ENCODE peak calls at places on chromosomes 12 and 14, in five cellular contexts. R is neural crest cell, N is NCI-H2227 treated with DMSO at 0.1 percent for 48 hours, X is A549, M is nephron progenitor cell. Q is an unnamed sample.

GRCh38 chr14:47833006-47833405 is 157.6 kb upstream of the MDGA2 start:
- DNase-seq in R (no peak), N (no peak), X (no peak), M (no peak), Q (no peak)

GRCh38 chr14:100076133-100076532 is 10.9 kb downstream of the EVL start:
- DNase-seq in R (no peak), N (no peak), X (peak), M (no peak), Q (peak)

GRCh38 chr14:73723411-73723798 is 9.2 kb upstream of the PNMA1 start:
- DNase-seq in R (no peak), N (no peak), X (no peak), M (no peak), Q (no peak)

GRCh38 chr14:83826838-83827237 is 1703.1 kb upstream of the FLRT2 start:
- DNase-seq in R (no peak), N (peak), X (no peak), M (no peak), Q (no peak)

GRCh38 chr14:61479746-61480502 is 158.5 kb downstream of the PRKCH start:
- DNase-seq in R (no peak), N (no peak), X (no peak), M (no peak), Q (no peak)

GRCh38 chr12:109554761-109555160 is 18.5 kb downstream of the MMAB start:
- DNase-seq in R (no peak), N (no peak), X (no peak), M (no peak), Q (no peak)

GRCh38 chr14:49687942-49688700 is at the start of gene POLE2:
- DNase-seq in R (peak), N (peak), X (peak), M (peak), Q (peak)

GRCh38 chr12:80192087-80192486 is 92.8 kb downstream of the OTOGL start:
- DNase-seq in R (no peak), N (no peak), X (no peak), M (peak), Q (no peak)

GRCh38 chr12:10362828-10363664 is 26.8 kb downstream of the KLRK1 start:
- DNase-seq in R (no peak), N (no peak), X (no peak), M (no peak), Q (no peak)

GRCh38 chr14:22819191-22819988 is 4.2 kb upstream of the SLC7A7 start:
- DNase-seq in R (no peak), N (no peak), X (no peak), M (peak), Q (peak)

GRCh38 chr14:101200650-101201516 is 297.4 kb upstream of the RTL1 start:
- DNase-seq in R (no peak), N (no peak), X (no peak), M (no peak), Q (no peak)

GRCh38 chr14:76080471-76080870 is 71.3 kb upstream of the GPATCH2L start:
- DNase-seq in R (no peak), N (no peak), X (no peak), M (no peak), Q (no peak)

GRCh38 chr14:23286904-23287479 is 1.1 kb upstream of the HOMEZ start:
- DNase-seq in R (no peak), N (no peak), X (no peak), M (no peak), Q (no peak)

GRCh38 chr14:52458721-52459085 is 93.6 kb downstream of the TXNDC16 start:
- DNase-seq in R (no peak), N (no peak), X (no peak), M (no peak), Q (no peak)

GRCh38 chr12:40032433-40033259 is 73.2 kb downstream of the SLC2A13 start:
- DNase-seq in R (no peak), N (no peak), X (no peak), M (no peak), Q (no peak)

GRCh38 chr12:75890660-75891059 is 140.9 kb downstream of the PHLDA1 start:
- DNase-seq in R (no peak), N (no peak), X (no peak), M (no peak), Q (no peak)

GRCh38 chr12:124232654-124232987 is 62.3 kb upstream of the RFLNA start:
- DNase-seq in R (no peak), N (no peak), X (no peak), M (no peak), Q (no peak)

GRCh38 chr12:30963709-30964564 is 37.4 kb downstream of the TSPAN11 start:
- DNase-seq in R (no peak), N (no peak), X (no peak), M (no peak), Q (no peak)

GRCh38 chr14:87566986-87567385 is 426.0 kb downstream of the GALC start:
- DNase-seq in R (no peak), N (no peak), X (no peak), M (no peak), Q (no peak)

GRCh38 chr14:101449114-101449513 is 112.2 kb upstream of the DIO3 start:
- DNase-seq in R (no peak), N (no peak), X (no peak), M (no peak), Q (no peak)

GRCh38 chr14:81571437-81571836 is 37.8 kb upstream of the SEL1L start:
- DNase-seq in R (no peak), N (no peak), X (no peak), M (no peak), Q (no peak)

GRCh38 chr12:47819902-47820630 is at the start of gene HDAC7:
- DNase-seq in R (peak), N (peak), X (peak), M (peak), Q (peak)

Q was measured in endothelial cell.